ENCODE peak calls at places on chromosomes 7 and 10, in seven cellular contexts. R is NCI-H1436 treated with DMSO at 0.1 percent for 48 hours, X is fibroblast of pulmonary artery, Y is HuH-7.5, E is HT-29, T is sigmoid colon, L is GDM1. P is an unnamed sample.

GRCh38 chr7:65910237-65910636 is 37.4 kb downstream of the VKORC1L1 start:
- DNase-seq in L (no peak), T (no peak), E (no peak), Y (no peak), X (peak; percentile 24), R (no peak), P (peak; percentile 39)

GRCh38 chr7:107966701-107967100 is 36.3 kb downstream of the LAMB1 start:
- DNase-seq in Y (no peak), T (no peak), E (peak; percentile 6), X (peak; percentile 87), R (no peak), L (no peak), P (peak; percentile 96)

GRCh38 chr7:31696270-31696669 is 9.3 kb downstream of the PPP1R17 start:
- DNase-seq in X (no peak), E (no peak), R (no peak), T (no peak), Y (no peak), L (no peak), P (no peak)

GRCh38 chr10:25059990-25060389 is 43.6 kb downstream of the THNSL1 start:
- DNase-seq in R (no peak), L (no peak), E (peak; percentile 67), X (peak; percentile 93), Y (peak; percentile 29), T (no peak), P (peak; percentile 97)

GRCh38 chr10:48903151-48903550 is 36.5 kb downstream of the LRRC18 start:
- DNase-seq in X (no peak), R (no peak), E (no peak), Y (no peak), T (no peak), L (no peak), P (no peak)

GRCh38 chr7:150408393-150409299 is 29.5 kb downstream of the ZNF775 start:
- DNase-seq in R (no peak), L (no peak), E (no peak), X (no peak), Y (no peak), T (peak; percentile 59), P (no peak)

GRCh38 chr10:129877773-129878371 is 86.2 kb downstream of the EBF3 start:
- DNase-seq in E (peak; percentile 34), L (peak; percentile 3), Y (no peak), R (no peak), X (peak; percentile 25), T (no peak), P (no peak)

GRCh38 chr7:157412021-157412443 is 75.2 kb downstream of the DNAJB6 start:
- DNase-seq in R (no peak), E (no peak), Y (no peak), T (no peak), X (peak; percentile 53), L (no peak), P (peak; percentile 68)

GRCh38 chr7:66119502-66119901 is 4.9 kb downstream of the CRCP start:
- DNase-seq in X (no peak), R (no peak), T (no peak), Y (no peak), L (no peak), E (no peak), P (no peak)

GRCh38 chr7:17099083-17099973 is 199.1 kb upstream of the AHR start:
- DNase-seq in X (peak; percentile 94), L (no peak), R (no peak), T (peak; percentile 71), Y (no peak), E (peak; percentile 81), P (peak; percentile 40)

GRCh38 chr7:130095812-130096211 is 25.5 kb downstream of the KLHDC10 start:
- DNase-seq in R (no peak), T (no peak), X (no peak), E (no peak), Y (no peak), L (no peak), P (no peak)

GRCh38 chr10:110006358-110007170 is 1.2 kb upstream of the ADD3 start:
- DNase-seq in X (peak; percentile 82), R (no peak), L (no peak), T (peak; percentile 84), E (peak; percentile 49), Y (no peak), P (peak; percentile 51)

GRCh38 chr10:48496831-48497792 is 107.8 kb downstream of the ARHGAP22 start:
- DNase-seq in X (peak; percentile 72), E (peak; percentile 25), Y (no peak), L (peak; percentile 44), R (no peak), T (no peak), P (peak; percentile 74)

GRCh38 chr7:27576360-27576944 is 86.2 kb downstream of the HIBADH start:
- DNase-seq in T (no peak), X (peak; percentile 67), L (no peak), E (peak; percentile 89), Y (peak; percentile 11), R (no peak), P (peak; percentile 46)

GRCh38 chr7:103735377-103735776 is 254.1 kb downstream of the RELN start:
- DNase-seq in E (peak; percentile 14), R (no peak), L (no peak), T (no peak), X (peak; percentile 68), Y (no peak), P (peak; percentile 19)

P was measured in astrocyte of the hippocampus.